ENCODE peak calls at places on chromosomes 11 and 22, in five cellular contexts. F is stimulated activated CD4-positive, alpha-beta T cell treated with anti-CD3 and anti-CD28 coated beads, Interleukin-15, amount 100 ng/mL, for 24 hours; G is T-cell; S is HCEC 1CT; M is thoracic aorta. C is an unnamed sample.

GRCh38 chr11:26904801-26905200 is 89.1 kb upstream of the FIBIN start:
- DNase-seq in S (no peak), M (no peak), G (no peak), F (no peak), C (no peak)

GRCh38 chr22:28841111-28841510 is 40.7 kb upstream of the XBP1 start:
- DNase-seq in S (no peak), M (no peak), G (no peak), F (no peak), C (no peak)

GRCh38 chr11:46414466-46414796 is 22.9 kb upstream of the CHRM4 start:
- DNase-seq in S (no peak), F (no peak), G (peak; percentile 30), M (no peak), C (no peak)

GRCh38 chr22:23471698-23472097 is 108.4 kb downstream of the IGLL1 start:
- DNase-seq in M (no peak), F (no peak), G (no peak), S (no peak), C (no peak)

GRCh38 chr11:93196816-93197382 is 892 bp downstream of the SLC36A4 start:
- DNase-seq in S (peak; percentile 17), M (no peak), G (no peak), F (no peak), C (no peak)

GRCh38 chr22:37022483-37023337 is 3.2 kb downstream of the MPST start:
- DNase-seq in M (no peak), G (no peak), S (no peak), F (no peak), C (peak; percentile 77)

GRCh38 chr22:24601217-24602104 is 1.5 kb upstream of the GGT1 start:
- DNase-seq in G (no peak), F (no peak), S (no peak), M (no peak), C (peak; percentile 93)

GRCh38 chr11:102341844-102342318 is 5.1 kb upstream of the BIRC2 start:
- DNase-seq in M (peak; percentile 33), S (peak; percentile 73), G (peak; percentile 51), F (peak; percentile 78), C (peak; percentile 78)

GRCh38 chr11:95832763-95833162 is 42.5 kb downstream of the CEP57 start:
- DNase-seq in S (peak; percentile 79), F (no peak), M (no peak), G (no peak), C (no peak)

GRCh38 chr11:11577932-11578331 is 43.9 kb downstream of the GALNT18 start:
- DNase-seq in M (no peak), G (no peak), S (no peak), F (no peak), C (no peak)

GRCh38 chr22:36838119-36839030 is 21.5 kb upstream of the PVALB start:
- DNase-seq in G (no peak), F (no peak), S (no peak), M (no peak), C (no peak)

GRCh38 chr11:118842369-118842768 is 41.3 kb upstream of the CXCR5 start:
- DNase-seq in F (no peak), G (no peak), S (no peak), M (no peak), C (no peak)